ENCODE peak calls at places on chromosome 16, in four cellular contexts. O is choroid plexus epithelial cell, C is foreskin fibroblast, R is stomach. J is an unnamed sample.
A peak's percentile ranks its signal among the peaks of the same experiment; 100 is the strongest.

GRCh38 chr16:29900102-29900887 is at the start of gene ASPHD1:
- DNase-seq in O (peak; percentile 78), C (peak; percentile 93), R (peak; percentile 84), J (peak; percentile 95)

GRCh38 chr16:84096447-84097005 is 20.2 kb downstream of the MBTPS1 start:
- DNase-seq in O (no peak), C (no peak), R (peak; percentile 48), J (no peak)

GRCh38 chr16:920722-921121 is 50.1 kb downstream of the LMF1 start:
- DNase-seq in O (peak; percentile 47), C (peak; percentile 76), R (no peak), J (no peak)

GRCh38 chr16:48627148-48627547 is 17.2 kb upstream of the N4BP1 start:
- DNase-seq in O (no peak), C (no peak), R (no peak), J (no peak)

GRCh38 chr16:426115-426905 is 861 bp downstream of the RAB11FIP3 start:
- DNase-seq in O (no peak), C (peak; percentile 45), R (no peak), J (peak; percentile 29)

GRCh38 chr16:81863630-81864352 is 84.7 kb downstream of the PLCG2 start:
- DNase-seq in O (peak; percentile 11), C (no peak), R (no peak), J (no peak)

GRCh38 chr16:53821957-53822625 is 118.1 kb downstream of the FTO start:
- DNase-seq in O (peak; percentile 82), C (peak; percentile 84), R (no peak), J (peak; percentile 24)

GRCh38 chr16:89893642-89894548 is 20.5 kb downstream of the TCF25 start:
- DNase-seq in O (no peak), C (no peak), R (no peak), J (no peak)

GRCh38 chr16:54282202-54282922 is 4.2 kb downstream of the IRX3 start:
- DNase-seq in O (peak; percentile 41), C (peak; percentile 19), R (peak; percentile 71), J (peak; percentile 73)

GRCh38 chr16:53784312-53784711 is 80.4 kb downstream of the FTO start:
- DNase-seq in O (no peak), C (no peak), R (no peak), J (no peak)

GRCh38 chr16:20743591-20743990 is 2.0 kb upstream of the THUMPD1 start:
- DNase-seq in O (no peak), C (no peak), R (no peak), J (no peak)

GRCh38 chr16:20744922-20745440 is 3.4 kb upstream of the THUMPD1 start:
- DNase-seq in O (no peak), C (no peak), R (no peak), J (no peak)

GRCh38 chr16:20741555-20742285 is at the start of gene THUMPD1:
- DNase-seq in O (peak; percentile 97), C (peak; percentile 98), R (peak; percentile 98), J (peak; percentile 98)

GRCh38 chr16:20740901-20741491 is 622 bp downstream of the THUMPD1 start:
- DNase-seq in O (peak; percentile 83), C (peak; percentile 92), R (peak; percentile 95), J (peak; percentile 92)

GRCh38 chr16:20740007-20740883 is 1.4 kb downstream of the THUMPD1 start:
- DNase-seq in O (peak; percentile 25), C (peak; percentile 45), R (no peak), J (peak; percentile 43)
- TF ChIP-seq CTCF in O (peak; percentile 52), C (peak; percentile 34), R (peak; percentile 22), J (peak; percentile 67)

GRCh38 chr16:13895516-13895915 is 24.4 kb upstream of the ERCC4 start:
- DNase-seq in O (no peak), C (no peak), R (no peak), J (no peak)
- TF ChIP-seq CTCF in O (no peak), C (no peak), R (no peak), J (no peak)

DNA sequence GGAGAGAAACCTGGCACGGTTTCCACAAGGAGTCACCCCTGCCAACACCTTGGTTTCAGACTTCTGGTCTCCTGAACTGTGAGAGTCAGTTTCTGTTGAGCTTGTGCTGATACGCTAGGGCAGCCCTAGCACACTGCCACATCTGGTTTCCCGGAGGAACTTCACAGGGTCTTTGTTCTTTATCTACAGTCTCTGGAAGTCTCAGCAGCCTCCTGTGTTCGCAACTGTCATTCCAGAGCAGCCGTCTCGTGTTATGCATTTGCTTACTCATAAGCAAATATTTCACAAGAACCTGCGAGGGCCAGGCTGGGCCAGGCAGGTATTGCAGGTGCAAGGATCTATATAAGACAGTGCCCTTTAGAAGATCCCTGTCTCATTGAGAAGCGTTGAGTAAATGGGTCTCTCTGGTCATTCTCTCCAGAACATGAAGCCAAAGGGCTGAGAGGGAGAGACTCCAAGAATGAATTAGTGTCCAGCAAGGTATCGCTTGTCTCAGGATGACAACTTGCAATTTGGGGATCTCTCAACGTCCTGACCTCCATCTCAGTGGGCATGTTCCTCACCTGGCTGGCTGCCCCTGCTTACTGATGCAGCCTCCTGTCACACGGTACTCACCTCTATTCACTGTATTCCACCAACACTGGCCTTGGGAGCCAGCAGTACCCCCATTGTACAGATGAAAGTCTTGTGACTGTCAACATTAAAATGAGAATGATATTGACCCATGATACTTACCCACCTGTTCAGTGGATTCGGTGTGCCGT is 141.2 kb downstream of the WWOX start:
- DNase-seq in O (no peak), C (no peak), R (peak; percentile 65), J (peak; percentile 75)
- TF ChIP-seq CTCF in O (no peak), C (no peak), R (peak; percentile 10), J (no peak)

GRCh38 chr16:67613808-67614207 is 31.1 kb upstream of the CARMIL2 start:
- DNase-seq in O (no peak), C (no peak), R (no peak), J (peak; percentile 7)
- TF ChIP-seq CTCF in O (peak; percentile 29), C (no peak), R (no peak), J (no peak)

GRCh38 chr16:86041205-86041604 is 142.2 kb downstream of the IRF8 start:
- DNase-seq in O (no peak), C (no peak), R (no peak), J (no peak)

GRCh38 chr16:86044241-86044671 is 145.3 kb downstream of the IRF8 start:
- DNase-seq in O (peak; percentile 65), C (peak; percentile 47), R (peak; percentile 31), J (peak; percentile 67)

GRCh38 chr16:86044881-86045600 is 146.1 kb downstream of the IRF8 start:
- DNase-seq in O (no peak), C (no peak), R (peak; percentile 67), J (no peak)

GRCh38 chr16:86041807-86042206 is 142.8 kb downstream of the IRF8 start:
- DNase-seq in O (no peak), C (no peak), R (no peak), J (no peak)

GRCh38 chr16:86042996-86043725 is 144.2 kb downstream of the IRF8 start:
- DNase-seq in O (no peak), C (no peak), R (no peak), J (no peak)
- TF ChIP-seq CTCF in O (no peak), C (no peak), R (no peak), J (no peak)

GRCh38 chr16:3457434-3458252 is 14.2 kb downstream of the NAA60 start:
- DNase-seq in O (peak; percentile 91), C (peak; percentile 96), R (peak; percentile 91), J (peak; percentile 98)
- TF ChIP-seq CTCF in O (peak; percentile 51), C (peak; percentile 23), R (no peak), J (peak; percentile 50)

GRCh38 chr16:85546585-85547447 is 66.3 kb upstream of the GSE1 start:
- DNase-seq in O (peak; percentile 35), C (peak; percentile 49), R (no peak), J (no peak)
- TF ChIP-seq CTCF in O (peak; percentile 52), C (no peak), R (no peak), J (no peak)

GRCh38 chr16:71845639-71846431 is at the start of gene ATXN1L:
- DNase-seq in O (peak; percentile 92), C (peak; percentile 97), R (peak; percentile 93), J (peak; percentile 98)
- TF ChIP-seq CTCF in O (no peak), C (no peak), R (no peak), J (no peak)

GRCh38 chr16:80387308-80387921 is 153.4 kb upstream of the DYNLRB2 start:
- DNase-seq in O (peak; percentile 7), C (no peak), R (no peak), J (no peak)
- TF ChIP-seq CTCF in O (peak; percentile 32), C (no peak), R (no peak), J (no peak)

DNA sequence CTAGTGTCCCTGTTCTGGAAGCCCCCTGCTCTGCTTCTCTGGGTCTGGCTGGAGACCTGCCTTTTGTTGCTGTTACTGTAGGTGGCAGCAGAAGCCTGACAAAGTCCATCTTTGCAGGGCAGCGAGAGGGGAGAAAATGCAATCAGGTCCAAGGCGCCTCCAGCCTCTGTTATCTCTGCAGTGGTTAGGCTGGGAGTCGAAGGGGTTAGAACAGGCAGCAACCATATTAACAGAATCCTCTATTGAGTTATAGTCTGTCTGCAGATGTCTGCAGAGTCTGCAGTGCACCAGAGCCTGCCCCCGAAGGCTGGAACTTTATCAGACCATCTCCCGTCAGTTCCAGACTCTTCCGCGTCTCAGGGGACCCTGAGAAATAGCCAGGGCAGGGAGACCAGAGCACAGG is 404.9 kb upstream of the EEF2KMT start:
- DNase-seq in O (no peak), C (peak; percentile 1), R (no peak), J (peak; percentile 46)
- TF ChIP-seq CTCF in O (no peak), C (peak; percentile 5), R (no peak), J (peak; percentile 45)